ENCODE peak calls at places on chromosomes 12 and 14, in nine cellular contexts. V, I, H, D, W, Q, S, A and O are unnamed samples.

GRCh38 chr12:19373569-19373968 is 65.7 kb upstream of the AEBP2 start:
- DNase-seq in V (no peak), I (no peak), H (no peak), D (no peak), W (peak; percentile 19), Q (no peak), S (no peak), A (no peak), O (no peak)

GRCh38 chr12:13948631-13949030 is 32.8 kb downstream of the GRIN2B start:
- DNase-seq in V (no peak), I (no peak), H (no peak), D (no peak), W (no peak), Q (no peak), S (no peak), A (no peak), O (no peak)

GRCh38 chr14:100176811-100177327 is 17.4 kb upstream of the DEGS2 start:
- DNase-seq in V (no peak), I (no peak), H (no peak), D (no peak), W (no peak), Q (no peak), S (no peak), A (no peak), O (no peak)

GRCh38 chr12:99959549-99960170 is 25.1 kb downstream of the ANKS1B start:
- DNase-seq in V (no peak), I (no peak), H (peak; percentile 30), D (no peak), W (peak; percentile 95), Q (no peak), S (no peak), A (no peak), O (no peak)

GRCh38 chr14:62006116-62006737 is 244.0 kb downstream of the SNAPC1 start:
- DNase-seq in V (no peak), I (no peak), H (no peak), D (no peak), W (no peak), Q (no peak), S (no peak), A (no peak), O (no peak)

GRCh38 chr14:63203618-63204406 is 431 bp upstream of the RHOJ start:
- DNase-seq in V (peak; percentile 92), I (no peak), H (peak; percentile 2), D (peak; percentile 45), W (peak; percentile 53), Q (peak; percentile 84), S (peak; percentile 69), A (peak; percentile 47), O (peak; percentile 29)

GRCh38 chr14:32932921-32933622 is 5.6 kb upstream of the NPAS3 start:
- DNase-seq in V (no peak), I (no peak), H (no peak), D (peak; percentile 29), W (no peak), Q (peak; percentile 76), S (peak; percentile 19), A (no peak), O (no peak)

GRCh38 chr14:22438742-22439141 is 150.3 kb downstream of the DAD1 start:
- DNase-seq in V (no peak), I (no peak), H (no peak), D (no peak), W (no peak), Q (no peak), S (no peak), A (no peak), O (no peak)

GRCh38 chr12:127293507-127294310 is 973.3 kb upstream of the TMEM132C start:
- DNase-seq in V (no peak), I (no peak), H (no peak), D (peak; percentile 61), W (peak; percentile 93), Q (peak; percentile 83), S (peak; percentile 68), A (peak; percentile 48), O (peak; percentile 59)

GRCh38 chr12:89960607-89961394 is 252.2 kb upstream of the ATP2B1 start:
- DNase-seq in V (no peak), I (no peak), H (no peak), D (no peak), W (peak; percentile 89), Q (no peak), S (no peak), A (no peak), O (no peak)

GRCh38 chr12:59649203-59649602 is 53.4 kb downstream of the SLC16A7 start:
- DNase-seq in V (no peak), I (no peak), H (no peak), D (no peak), W (no peak), Q (no peak), S (no peak), A (no peak), O (no peak)

GRCh38 chr12:131380961-131381705 is 329.8 kb upstream of the SFSWAP start:
- DNase-seq in V (no peak), I (no peak), H (no peak), D (no peak), W (no peak), Q (no peak), S (no peak), A (no peak), O (no peak)
- H3K4me3 ChIP-seq in V (no peak overlapping the region), I (no peak overlapping the region), H (no peak overlapping the region), D (no peak overlapping the region), W (no peak overlapping the region), Q (no peak overlapping the region), S (no peak overlapping the region), A (no peak overlapping the region), O (no peak overlapping the region)

GRCh38 chr14:75293920-75294648 is 15.5 kb downstream of the FOS start:
- DNase-seq in V (peak; percentile 95), I (peak; percentile 96), H (no peak), D (peak; percentile 96), W (peak; percentile 97), Q (peak; percentile 98), S (peak; percentile 94), A (peak; percentile 96), O (peak; percentile 98)

GRCh38 chr14:75292886-75293285 is 14.3 kb downstream of the FOS start:
- DNase-seq in V (no peak), I (no peak), H (no peak), D (no peak), W (no peak), Q (no peak), S (no peak), A (no peak), O (no peak)

GRCh38 chr14:75294649-75295033 is 16.0 kb downstream of the FOS start:
- DNase-seq in V (no peak), I (no peak), H (no peak), D (peak; percentile 25), W (no peak), Q (no peak), S (no peak), A (no peak), O (no peak)

GRCh38 chr14:75295491-75296338 is 17.1 kb downstream of the FOS start:
- DNase-seq in V (peak; percentile 83), I (peak; percentile 75), H (no peak), D (peak; percentile 89), W (peak; percentile 74), Q (peak; percentile 93), S (peak; percentile 77), A (peak; percentile 87), O (peak; percentile 88)

GRCh38 chr14:75295061-75295461 is 16.4 kb downstream of the FOS start:
- DNase-seq in V (peak; percentile 61), I (no peak), H (no peak), D (peak; percentile 40), W (peak; percentile 68), Q (peak; percentile 91), S (peak; percentile 56), A (peak; percentile 69), O (peak; percentile 89)
- H3K4me3 ChIP-seq in V (peak overlapping the region; percentile 58), I (peak overlapping the region; percentile 75), H (peak overlapping the region; percentile 69), D (peak overlapping the region; percentile 40), W (peak overlapping the region; percentile 86), Q (peak overlapping the region; percentile 41), S (peak overlapping the region; percentile 69), A (peak overlapping the region; percentile 49), O (peak overlapping the region; percentile 40)

DNA sequence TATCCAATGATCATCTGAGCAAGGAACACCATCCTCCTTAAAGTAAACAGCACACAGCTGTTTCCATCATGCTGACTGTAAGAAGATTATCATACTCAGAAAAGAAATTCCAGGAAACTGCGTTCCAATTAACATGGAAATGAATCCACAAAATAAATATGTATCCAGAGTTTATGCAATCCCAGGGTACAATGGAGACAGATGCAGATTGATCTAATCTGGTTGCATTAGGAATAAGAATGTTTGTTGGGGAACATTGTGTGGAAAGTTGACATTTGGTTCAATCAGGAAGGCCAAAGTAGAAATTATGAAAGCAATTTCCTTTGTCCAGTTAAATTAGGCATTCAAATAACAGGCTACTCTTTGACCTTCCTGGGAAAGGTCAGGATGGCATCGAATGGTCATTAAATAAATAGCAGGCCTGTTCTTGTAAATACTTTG is 236.9 kb upstream of the AMIGO2 start:
- DNase-seq in V (no peak), I (no peak), H (no peak), D (no peak), W (no peak), Q (no peak), S (no peak), A (no peak), O (no peak)
- H3K4me3 ChIP-seq in V (no peak overlapping the region), I (no peak overlapping the region), H (no peak overlapping the region), D (no peak overlapping the region), W (no peak overlapping the region), Q (no peak overlapping the region), S (no peak overlapping the region), A (no peak overlapping the region), O (no peak overlapping the region)

GRCh38 chr14:68787235-68787727 is 5.6 kb downstream of the ZFP36L1 start:
- DNase-seq in V (peak; percentile 53), I (peak; percentile 59), H (no peak), D (no peak), W (no peak), Q (no peak), S (peak; percentile 66), A (peak; percentile 44), O (no peak)

GRCh38 chr14:68789798-68790655 is 2.8 kb downstream of the ZFP36L1 start:
- DNase-seq in V (peak; percentile 31), I (peak; percentile 34), H (no peak), D (no peak), W (no peak), Q (no peak), S (no peak), A (peak; percentile 40), O (no peak)

GRCh38 chr14:68789002-68789797 is 3.7 kb downstream of the ZFP36L1 start:
- DNase-seq in V (peak; percentile 86), I (peak; percentile 89), H (no peak), D (peak; percentile 64), W (peak; percentile 89), Q (peak; percentile 95), S (peak; percentile 94), A (peak; percentile 88), O (no peak)

GRCh38 chr14:68786491-68787234 is 6.2 kb downstream of the ZFP36L1 start:
- DNase-seq in V (peak; percentile 58), I (no peak), H (no peak), D (no peak), W (peak; percentile 50), Q (no peak), S (no peak), A (peak; percentile 26), O (no peak)

DNA sequence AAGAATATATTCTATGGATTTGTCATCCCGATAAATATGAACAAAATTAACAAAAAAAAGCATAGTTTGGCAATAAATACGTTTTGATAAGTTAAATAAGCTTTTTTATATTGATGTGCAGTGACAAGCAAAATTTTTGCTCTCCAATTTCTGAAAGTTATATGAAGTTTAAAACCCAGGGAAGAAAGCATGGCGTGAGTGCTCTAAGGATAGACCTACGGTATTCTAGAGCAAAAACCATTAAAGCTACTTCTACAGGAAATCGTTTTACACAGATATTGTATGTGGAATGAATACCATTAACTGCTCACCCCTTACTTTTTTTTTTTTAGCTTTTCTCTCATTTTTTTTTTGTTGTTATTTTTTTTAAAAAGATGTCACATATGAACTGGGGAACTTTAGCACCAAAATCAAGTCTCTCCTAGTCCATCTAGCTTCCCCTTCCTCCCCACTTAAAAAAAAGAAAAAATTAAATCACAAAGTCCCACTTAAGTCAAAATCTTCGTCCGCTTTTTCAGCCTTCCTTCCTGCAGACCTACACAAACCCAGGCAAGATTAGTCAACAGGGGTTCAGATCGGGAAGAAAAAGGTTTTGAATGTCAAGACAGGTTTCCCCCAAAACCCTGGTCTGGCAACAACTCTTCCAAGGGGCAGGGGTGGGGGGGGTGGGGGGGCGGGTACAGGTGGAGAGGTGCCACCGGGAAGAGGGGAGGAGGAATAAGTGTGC is 4.4 kb downstream of the ZFP36L1 start:
- DNase-seq in V (no peak), I (no peak), H (no peak), D (no peak), W (no peak), Q (no peak), S (no peak), A (no peak), O (no peak)
- H3K4me3 ChIP-seq in V (peak overlapping the region; percentile 96), I (peak overlapping the region; percentile 17), H (no peak overlapping the region), D (peak overlapping the region; percentile 77), W (peak overlapping the region; percentile 20), Q (no peak overlapping the region), S (no peak overlapping the region), A (peak overlapping the region; percentile 92), O (no peak overlapping the region)